ENCODE peak calls at places on chromosomes 7 and 10, in ten cellular contexts. D is Panc1, Z is astrocyte of the cerebellum, X is colonic mucosa, I is Calu3, U is dorsolateral prefrontal cortex, O is kidney, N is neural crest cell, M is cardiac muscle cell, A is ascending aorta. K is an unnamed sample.

GRCh38 chr10:22333167-22333566 is 12.1 kb upstream of the SPAG6 start:
- DNase-seq in I (no peak), D (no peak), N (no peak), M (no peak), Z (no peak), X (no peak), U (no peak), A (no peak), O (no peak), K (no peak)

GRCh38 chr7:136228185-136228584 is 251.0 kb upstream of the MTPN start:
- DNase-seq in A (no peak), N (no peak), D (no peak), X (no peak), U (no peak), I (no peak), Z (no peak), M (no peak), O (no peak), K (no peak)

GRCh38 chr10:67809107-67809506 is 28.9 kb downstream of the DNAJC12 start:
- DNase-seq in X (no peak), N (no peak), Z (no peak), A (no peak), M (no peak), U (no peak), D (no peak), I (no peak), O (no peak), K (no peak)

GRCh38 chr10:43421519-43421918 is 12.5 kb upstream of the HNRNPF start:
- DNase-seq in I (no peak), D (no peak), M (no peak), N (no peak), U (no peak), Z (no peak), A (no peak), X (no peak), O (no peak), K (no peak)

GRCh38 chr7:157386979-157387800 is 50.4 kb downstream of the DNAJB6 start:
- DNase-seq in A (peak; percentile 53), I (peak; percentile 72), O (peak; percentile 85), N (peak; percentile 75), Z (peak; percentile 37), D (peak; percentile 75), M (peak; percentile 87), X (peak; percentile 77), U (peak; percentile 91), K (no peak)

GRCh38 chr10:19788075-19788686 is 28.1 kb upstream of the PLXDC2 start:
- DNase-seq in D (peak; percentile 25), M (peak; percentile 63), Z (peak; percentile 48), X (peak; percentile 34), U (peak; percentile 16), A (no peak), N (peak; percentile 34), I (peak; percentile 24), O (no peak), K (no peak)

GRCh38 chr10:11476035-11476434 is 135.4 kb downstream of the USP6NL start:
- DNase-seq in D (no peak), X (no peak), I (no peak), N (no peak), A (no peak), O (no peak), M (no peak), Z (no peak), U (no peak), K (no peak)

GRCh38 chr10:71077796-71078453 is 134.4 kb upstream of the UNC5B start:
- DNase-seq in A (no peak), M (no peak), N (no peak), Z (no peak), X (no peak), D (no peak), U (no peak), I (no peak), O (peak; percentile 42), K (peak; percentile 62)

GRCh38 chr10:34768261-34768971 is 46.7 kb downstream of the PARD3 start:
- DNase-seq in I (peak; percentile 73), Z (peak; percentile 27), M (no peak), A (no peak), O (peak; percentile 89), D (no peak), U (no peak), N (no peak), X (peak; percentile 87), K (no peak)

GRCh38 chr10:88039496-88040200 is 176.2 kb downstream of the PTEN start:
- DNase-seq in N (no peak), M (no peak), D (no peak), X (no peak), Z (no peak), I (no peak), U (no peak), A (no peak), O (no peak), K (no peak)

GRCh38 chr7:101879565-101879964 is 62.1 kb downstream of the CUX1 start:
- DNase-seq in O (no peak), X (no peak), U (no peak), N (no peak), Z (no peak), M (no peak), I (no peak), A (no peak), D (no peak), K (no peak)

GRCh38 chr7:101885597-101885955 is 68.2 kb downstream of the CUX1 start:
- DNase-seq in I (no peak), A (no peak), U (no peak), X (no peak), O (no peak), Z (no peak), D (no peak), M (no peak), N (no peak), K (no peak)

GRCh38 chr7:101884671-101885596 is 67.5 kb downstream of the CUX1 start:
- DNase-seq in U (no peak), A (no peak), Z (no peak), M (no peak), X (no peak), N (no peak), D (no peak), I (no peak), O (no peak), K (no peak)

GRCh38 chr7:101880536-101881443 is 63.4 kb downstream of the CUX1 start:
- DNase-seq in U (no peak), N (no peak), M (no peak), D (peak; percentile 30), A (no peak), O (no peak), Z (peak; percentile 46), X (no peak), I (no peak), K (no peak)

GRCh38 chr7:101882595-101883564 is 65.5 kb downstream of the CUX1 start:
- DNase-seq in Z (peak; percentile 94), N (peak; percentile 30), O (peak; percentile 90), I (peak; percentile 74), D (peak; percentile 100), A (peak; percentile 87), X (peak; percentile 87), M (peak; percentile 57), U (peak; percentile 16), K (no peak)
- TF ChIP-seq CTCF in Z (no peak), N (no peak), O (no peak), I (no peak), D (no peak), A (no peak), X (no peak), M (peak; percentile 7), U (no peak), K (no peak)

DNA sequence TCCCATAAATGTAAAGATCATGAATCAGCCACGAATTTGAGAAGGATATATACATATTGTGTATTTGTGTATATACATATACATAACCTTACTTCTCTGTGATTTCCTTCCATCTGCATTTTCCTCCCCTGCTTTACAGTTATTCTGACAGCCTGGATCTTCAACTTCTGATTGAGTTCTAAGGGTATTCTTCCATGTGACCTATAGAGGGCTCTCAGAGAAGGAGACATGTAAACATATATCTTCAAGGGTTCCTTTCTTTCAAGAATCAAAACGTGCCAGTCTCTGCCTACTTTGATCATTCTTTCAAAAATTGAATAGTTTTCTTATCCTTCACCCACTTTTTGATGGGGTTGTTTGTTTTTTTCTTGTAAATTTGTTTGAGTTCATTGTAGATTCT is 453.7 kb upstream of the POT1 start:
- DNase-seq in N (no peak), D (no peak), U (no peak), Z (no peak), M (no peak), I (no peak), A (no peak), X (no peak), O (no peak), K (no peak)
- TF ChIP-seq CTCF in N (peak; percentile 18), D (peak; percentile 9), U (no peak), Z (no peak), M (no peak), I (no peak), A (no peak), X (no peak), O (no peak), K (no peak)

GRCh38 chr10:99659031-99659867 is at the start of gene ENTPD7:
- DNase-seq in I (peak; percentile 92), D (peak; percentile 82), N (peak; percentile 89), M (peak; percentile 99), A (peak; percentile 79), Z (peak; percentile 87), U (peak; percentile 93), O (peak; percentile 98), X (peak; percentile 96), K (peak; percentile 98)

GRCh38 chr10:99658622-99659030 is 683 bp upstream of the ENTPD7 start:
- DNase-seq in Z (no peak), I (no peak), U (peak; percentile 48), M (peak; percentile 15), A (no peak), X (peak; percentile 76), D (no peak), N (peak; percentile 4), O (peak; percentile 71), K (no peak)

GRCh38 chr10:99659868-99660366 is 608 bp downstream of the ENTPD7 start:
- DNase-seq in A (no peak), N (no peak), U (no peak), D (no peak), Z (no peak), M (no peak), X (peak; percentile 34), I (no peak), O (no peak), K (no peak)

GRCh38 chr10:99660662-99661369 is 1.5 kb downstream of the ENTPD7 start:
- DNase-seq in A (no peak), U (no peak), O (no peak), D (no peak), I (no peak), X (no peak), N (no peak), M (no peak), Z (no peak), K (no peak)

DNA sequence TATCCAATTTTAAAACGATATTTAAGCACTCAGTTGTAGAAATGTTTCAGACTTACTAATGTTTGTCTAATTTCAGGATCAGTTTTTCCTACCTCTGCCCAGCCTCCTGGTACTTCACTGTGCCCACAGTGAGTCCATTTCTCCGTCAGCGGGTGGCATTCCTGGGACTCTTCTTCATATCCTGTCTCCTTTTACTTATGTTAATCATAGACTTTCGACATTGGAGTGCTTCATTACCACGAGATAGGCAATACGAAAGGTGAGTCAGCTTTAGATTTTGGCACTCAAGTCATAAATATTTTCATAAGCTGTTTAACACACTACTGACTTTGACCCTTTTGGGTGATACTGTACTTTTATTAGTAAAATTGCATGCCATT is 2.1 kb downstream of the ENTPD7 start:
- DNase-seq in D (peak; percentile 94), N (no peak), A (no peak), M (no peak), U (no peak), I (no peak), O (no peak), Z (no peak), X (no peak), K (no peak)
- TF ChIP-seq CTCF in D (no peak), N (no peak), A (no peak), M (no peak), U (no peak), I (no peak), O (no peak), Z (no peak), X (no peak), K (no peak)

GRCh38 chr10:24287559-24288195 is 78.7 kb downstream of the KIAA1217 start:
- DNase-seq in N (no peak), O (no peak), Z (no peak), M (no peak), D (no peak), U (no peak), X (no peak), I (no peak), A (no peak), K (no peak)
- TF ChIP-seq CTCF in N (no peak), O (no peak), Z (no peak), M (no peak), D (no peak), U (no peak), X (no peak), I (no peak), A (no peak), K (no peak)

K was measured in osteocyte.